ENCODE peak calls at places on chromosomes 3 and 15, in eight cellular contexts. N is NCI-H460; O is stimulated activated CD8-positive, alpha-beta memory T cell treated with anti-CD3 and anti-CD28 coated beads, Interleukin-15, amount 100 ng/mL, for 1 hour; X is AG10803; D is MM.1S; M is neural crest cell; A is activated T-cell treated with anti-CD3 and anti-CD28 coated beads for 24 hours; U is fibroblast of mammary gland. L is an unnamed sample.

GRCh38 chr15:56917652-56918045 is 795 bp upstream of the TCF12 start:
- DNase-seq in N (no peak), O (no peak), X (no peak), D (peak; percentile 21), M (no peak), A (no peak), U (no peak), L (peak; percentile 67)

GRCh38 chr3:73094951-73095350 is 33.5 kb downstream of the EBLN2 start:
- DNase-seq in N (no peak), O (no peak), X (no peak), D (no peak), M (peak; percentile 38), A (no peak), U (no peak), L (no peak)

GRCh38 chr3:98557324-98558010 is 25.7 kb downstream of the GPR15 start:
- DNase-seq in N (no peak), O (no peak), X (no peak), D (no peak), M (no peak), A (peak; percentile 56), U (no peak), L (no peak)

GRCh38 chr3:159806412-159806811 is 182.2 kb upstream of the IL12A start:
- DNase-seq in N (no peak), O (no peak), X (peak; percentile 60), D (no peak), M (no peak), A (no peak), U (no peak), L (no peak)

GRCh38 chr3:177378168-177378567 is 180.9 kb upstream of the TBL1XR1 start:
- DNase-seq in N (no peak), O (no peak), X (no peak), D (peak; percentile 25), M (no peak), A (no peak), U (no peak), L (no peak)

GRCh38 chr3:77381426-77381825 is 341.5 kb downstream of the ROBO2 start:
- DNase-seq in N (no peak), O (no peak), X (no peak), D (no peak), M (no peak), A (no peak), U (no peak), L (no peak)

GRCh38 chr3:196240424-196240823 is 24.1 kb downstream of the SLC51A start:
- DNase-seq in N (no peak), O (no peak), X (no peak), D (no peak), M (no peak), A (no peak), U (peak; percentile 7), L (no peak)

GRCh38 chr3:42701371-42702065 is 1.1 kb downstream of the HHATL start:
- DNase-seq in N (peak; percentile 23), O (peak; percentile 8), X (peak; percentile 15), D (peak; percentile 65), M (peak; percentile 70), A (peak; percentile 20), U (no peak), L (peak; percentile 35)

GRCh38 chr15:71385026-71385425 is 269.8 kb downstream of the THSD4 start:
- DNase-seq in N (no peak), O (no peak), X (no peak), D (no peak), M (no peak), A (no peak), U (no peak), L (no peak)

GRCh38 chr3:11434017-11434526 is 161.9 kb downstream of the ATG7 start:
- DNase-seq in N (no peak), O (no peak), X (peak; percentile 94), D (no peak), M (no peak), A (no peak), U (peak; percentile 95), L (peak; percentile 82)

GRCh38 chr15:94174399-94174802 is 57.0 kb upstream of the MCTP2 start:
- DNase-seq in N (no peak), O (no peak), X (peak; percentile 60), D (no peak), M (no peak), A (peak; percentile 4), U (peak; percentile 43), L (no peak)

GRCh38 chr3:64151335-64151871 is 73.9 kb downstream of the PRICKLE2 start:
- DNase-seq in N (no peak), O (no peak), X (no peak), D (no peak), M (no peak), A (no peak), U (no peak), L (no peak)

GRCh38 chr3:19147905-19148767 is at the start of gene KCNH8:
- DNase-seq in N (no peak), O (no peak), X (no peak), D (no peak), M (peak; percentile 48), A (no peak), U (no peak), L (no peak)

GRCh38 chr15:85718271-85718971 is 76.3 kb downstream of the KLHL25 start:
- DNase-seq in N (no peak), O (no peak), X (no peak), D (no peak), M (no peak), A (no peak), U (no peak), L (no peak)

GRCh38 chr3:130932979-130933378 is 39.1 kb downstream of the ATP2C1 start:
- DNase-seq in N (no peak), O (no peak), X (no peak), D (no peak), M (no peak), A (no peak), U (no peak), L (no peak)

GRCh38 chr3:94185753-94186152 is 122.9 kb downstream of the NSUN3 start:
- DNase-seq in N (no peak), O (no peak), X (no peak), D (no peak), M (no peak), A (no peak), U (no peak), L (no peak)

GRCh38 chr3:160210799-160211221 is 14.4 kb upstream of the C3orf80 start:
- DNase-seq in N (peak; percentile 33), O (no peak), X (peak; percentile 65), D (peak; percentile 29), M (no peak), A (no peak), U (peak; percentile 82), L (no peak)

GRCh38 chr3:51944541-51945021 is 2.4 kb downstream of the PARP3 start:
- DNase-seq in N (no peak), O (no peak), X (no peak), D (no peak), M (no peak), A (no peak), U (no peak), L (no peak)

GRCh38 chr15:41849204-41849603 is 10.6 kb downstream of the PLA2G4B start:
- DNase-seq in N (no peak), O (no peak), X (no peak), D (no peak), M (no peak), A (no peak), U (no peak), L (no peak)

GRCh38 chr3:452221-452620 is 255.7 kb downstream of the CHL1 start:
- DNase-seq in N (no peak), O (no peak), X (no peak), D (no peak), M (no peak), A (no peak), U (no peak), L (no peak)

GRCh38 chr15:92902723-92903587 is 2.8 kb downstream of the CHD2 start:
- DNase-seq in N (no peak), O (no peak), X (no peak), D (peak; percentile 58), M (no peak), A (no peak), U (peak; percentile 50), L (no peak)

GRCh38 chr3:118593277-118593670 is 441.4 kb downstream of the IGSF11 start:
- DNase-seq in N (no peak), O (no peak), X (no peak), D (no peak), M (no peak), A (no peak), U (no peak), L (no peak)

GRCh38 chr3:23017800-23018199 is 185.3 kb upstream of the UBE2E2 start:
- DNase-seq in N (no peak), O (no peak), X (peak; percentile 77), D (no peak), M (no peak), A (no peak), U (peak; percentile 22), L (no peak)

GRCh38 chr3:48039487-48040190 is 23.4 kb upstream of the MAP4 start:
- DNase-seq in N (peak; percentile 25), O (no peak), X (peak; percentile 88), D (no peak), M (no peak), A (no peak), U (peak; percentile 75), L (no peak)